ENCODE peak calls at places on chromosomes 5 and 9, in eight cellular contexts. M, B, G, A, P, Z, I and E are unnamed samples.

GRCh38 chr9:137369911-137370630 is 52.9 kb downstream of the EXD3 start:
- DNase-seq in G (no peak), M (no peak), B (no peak), Z (no peak), A (no peak), I (no peak), P (no peak), E (no peak)

GRCh38 chr5:109411627-109412026 is 1.9 kb upstream of the PJA2 start:
- DNase-seq in M (no peak), I (peak), B (peak), P (no peak), Z (no peak), G (no peak), A (peak), E (peak)

GRCh38 chr5:139908749-139909148 is 113.1 kb downstream of the PSD2 start:
- DNase-seq in G (no peak), M (no peak), A (no peak), Z (no peak), B (no peak), P (no peak), I (no peak), E (no peak)

GRCh38 chr9:14497476-14497875 is 183.5 kb upstream of the NFIB start:
- DNase-seq in Z (no peak), G (no peak), B (no peak), M (no peak), I (no peak), A (no peak), P (no peak), E (no peak)

GRCh38 chr9:15889555-15889954 is 336.7 kb downstream of the CCDC171 start:
- DNase-seq in Z (no peak), P (no peak), A (peak), B (no peak), G (no peak), I (no peak), M (no peak), E (no peak)

GRCh38 chr5:73507062-73507461 is 8.8 kb downstream of the BTF3 start:
- DNase-seq in M (no peak), P (no peak), Z (no peak), B (no peak), G (no peak), I (no peak), A (no peak), E (no peak)

GRCh38 chr9:29939559-29939958 is 2366.3 kb upstream of the C9orf72 start:
- DNase-seq in P (no peak), A (no peak), G (no peak), M (no peak), I (no peak), B (no peak), Z (no peak), E (no peak)

GRCh38 chr5:180799194-180799593 is 3.4 kb downstream of the MGAT1 start:
- DNase-seq in G (no peak), A (no peak), I (peak), M (no peak), Z (no peak), B (no peak), P (no peak), E (peak)

GRCh38 chr5:154575869-154576806 is 98.1 kb upstream of the HAND1 start:
- DNase-seq in P (no peak), G (no peak), M (no peak), A (peak), B (no peak), Z (no peak), I (no peak), E (no peak)

GRCh38 chr5:139671096-139671841 is 23.1 kb downstream of the CXXC5 start:
- DNase-seq in G (no peak), Z (no peak), M (no peak), I (no peak), B (no peak), A (no peak), P (peak), E (peak)